ENCODE peak calls at places on chromosomes 12 and 14, in ten cellular contexts. F is neuronal stem cell; M is PC-9; S is breast epithelium; T is IMR-90; W is CD4-positive, alpha-beta memory T cell; A is tibial nerve; P is Peyer's patch; L is CD8-positive, alpha-beta T cell; X is CD8-positive, alpha-beta memory T cell. I is an unnamed sample. For H3K36me3, H3K4me1 and H3K9me3, the result is how much of the 10 kb centered on the place peaks cover.

GRCh38 chr12:98373019-98373554 is 142.3 kb upstream of the TMPO start:
- DNase-seq in F (peak), M (no peak), S (no peak), T (peak), W (no peak), A (no peak), P (no peak), L (no peak), X (no peak), I (no peak)

GRCh38 chr14:22084393-22085281 is 411.0 kb upstream of the OR4E1 start:
- DNase-seq in F (peak), M (peak), S (no peak), T (peak), W (peak), A (no peak), P (no peak), L (no peak), X (peak), I (no peak)

GRCh38 chr12:123996581-123996980 is 23.6 kb downstream of the ZNF664 start:
- DNase-seq in F (no peak), M (no peak), S (no peak), T (no peak), W (no peak), A (no peak), P (no peak), L (no peak), X (no peak), I (no peak)

GRCh38 chr12:49105504-49106120 is 5.0 kb downstream of the LMBR1L start:
- DNase-seq in F (no peak), M (peak), S (no peak), T (no peak), W (no peak), A (no peak), P (no peak), L (no peak), X (no peak), I (no peak)

GRCh38 chr12:96448287-96448686 is 41.1 kb upstream of the CFAP54 start:
- DNase-seq in F (no peak), M (no peak), S (no peak), T (peak), W (no peak), A (no peak), P (no peak), L (no peak), X (no peak), I (no peak)

GRCh38 chr14:27411021-27411420 is 813.2 kb upstream of the NOVA1 start:
- DNase-seq in F (no peak), M (no peak), S (no peak), T (no peak), W (no peak), A (no peak), P (no peak), L (no peak), X (no peak), I (no peak)

GRCh38 chr12:34295366-34296142 is 273.3 kb downstream of the ALG10 start:
- DNase-seq in F (no peak), M (no peak), S (no peak), T (no peak), W (no peak), A (no peak), P (no peak), L (no peak), X (no peak), I (peak)

GRCh38 chr12:22543246-22544037 is 900 bp downstream of the C2CD5 start:
- DNase-seq in F (peak), M (peak), S (peak), T (peak), W (peak), A (peak), P (peak), L (peak), X (peak), I (peak)

GRCh38 chr12:104456950-104457745 is 400 bp downstream of the CHST11 start:
- DNase-seq in F (peak), M (peak), S (peak), T (peak), W (peak), A (peak), P (peak), L (no peak), X (peak), I (peak)

GRCh38 chr12:106030210-106031175 is 108.3 kb downstream of the NUAK1 start:
- DNase-seq in F (no peak), M (peak), S (no peak), T (peak), W (no peak), A (no peak), P (no peak), L (no peak), X (no peak), I (no peak)

GRCh38 chr12:132578118-132578517 is 32.3 kb downstream of the LRCOL1 start:
- DNase-seq in F (no peak), M (no peak), S (no peak), T (no peak), W (no peak), A (no peak), P (no peak), L (no peak), X (no peak), I (no peak)

GRCh38 chr12:67534671-67535070 is 113.9 kb upstream of the DYRK2 start:
- DNase-seq in F (no peak), M (peak), S (no peak), T (peak), W (no peak), A (no peak), P (no peak), L (no peak), X (no peak), I (no peak)

GRCh38 chr14:70186826-70187483 is 1.8 kb downstream of the SLC8A3 start:
- DNase-seq in F (no peak), M (no peak), S (no peak), T (no peak), W (no peak), A (no peak), P (peak), L (no peak), X (no peak), I (no peak)

GRCh38 chr12:75759842-75760260 is 248.4 kb upstream of the KRR1 start:
- DNase-seq in F (no peak), M (no peak), S (no peak), T (peak), W (no peak), A (no peak), P (no peak), L (no peak), X (no peak), I (no peak)

GRCh38 chr12:25200703-25201102 is 5.7 kb downstream of the ETFRF1 start:
- DNase-seq in F (no peak), M (no peak), S (no peak), T (peak), W (no peak), A (no peak), P (no peak), L (no peak), X (no peak), I (no peak)

GRCh38 chr12:110737532-110737931 is 5.2 kb downstream of the PPP1CC start:
- DNase-seq in F (no peak), M (no peak), S (no peak), T (no peak), W (peak), A (no peak), P (no peak), L (no peak), X (peak), I (no peak)
- H3K36me3 ChIP-seq in F (half or more), M (under half), S (under half), T (under half), W (under half), A (under half), P (under half), L (under half), X (under half), I (under half)

DNA sequence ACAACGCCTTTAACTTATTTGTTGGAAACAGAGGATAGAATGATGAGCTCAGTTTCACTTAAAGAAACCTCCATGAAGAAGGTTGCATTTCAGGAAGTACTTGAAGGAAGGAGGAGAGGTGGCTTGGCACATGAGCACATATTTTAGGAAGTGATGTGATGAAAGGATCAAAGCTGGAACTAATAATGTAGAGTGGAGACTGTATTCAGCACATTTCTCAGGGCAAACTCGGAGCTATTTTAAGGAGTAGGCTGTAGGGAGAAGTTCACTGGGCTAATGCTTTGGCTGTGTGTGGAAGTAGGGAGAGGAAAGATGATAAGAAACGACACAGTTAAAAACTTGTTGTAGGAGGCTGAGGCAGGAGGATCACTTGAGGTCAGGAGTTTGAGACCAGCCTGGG is 272.8 kb downstream of the AKAP6 start:
- DNase-seq in F (no peak), M (no peak), S (no peak), T (no peak), W (no peak), A (no peak), P (no peak), L (no peak), X (no peak), I (no peak)
- H3K4me1 ChIP-seq in F (under half), M (under half), S (under half), T (under half), W (under half), A (under half), P (under half), L (under half), X (under half), I (under half)

GRCh38 chr14:106347291-106347778 is 821.0 kb downstream of the TMEM121 start:
- DNase-seq in F (no peak), M (no peak), S (no peak), T (no peak), W (no peak), A (no peak), P (no peak), L (no peak), X (no peak), I (no peak)
- H3K9me3 ChIP-seq in F (under half), M (under half), S (under half), T (under half), W (under half), A (under half), P (under half), L (under half), X (under half), I (under half)

GRCh38 chr14:61769893-61770292 is 7.7 kb downstream of the SNAPC1 start:
- DNase-seq in F (no peak), M (no peak), S (no peak), T (no peak), W (no peak), A (no peak), P (no peak), L (no peak), X (no peak), I (no peak)

GRCh38 chr14:61780125-61780524 is 17.9 kb downstream of the SNAPC1 start:
- DNase-seq in F (no peak), M (no peak), S (no peak), T (no peak), W (peak), A (no peak), P (no peak), L (no peak), X (peak), I (no peak)

DNA sequence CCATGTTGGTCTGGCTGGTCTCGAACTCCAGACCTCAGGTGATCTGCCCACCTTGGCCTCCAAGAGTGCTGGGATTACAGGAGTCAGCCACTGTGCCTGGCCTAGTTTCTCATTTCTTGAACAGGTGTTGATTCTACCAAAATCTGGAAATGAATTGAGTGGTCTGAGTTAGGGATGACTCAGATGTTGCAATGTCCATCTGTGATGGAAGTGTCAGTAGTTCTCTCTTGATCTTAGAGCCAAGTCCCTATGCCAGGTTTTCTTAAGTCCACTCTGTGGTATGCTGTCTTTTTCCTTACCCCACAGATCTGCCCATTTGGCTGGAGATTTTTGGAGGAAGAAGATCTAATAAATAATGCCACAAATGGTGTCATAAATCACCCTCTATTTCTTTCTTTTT is 12.6 kb downstream of the SNAPC1 start:
- DNase-seq in F (no peak), M (no peak), S (no peak), T (peak), W (no peak), A (no peak), P (no peak), L (no peak), X (no peak), I (no peak)
- H3K36me3 ChIP-seq in F (half or more), M (half or more), S (under half), T (under half), W (under half), A (under half), P (under half), L (under half), X (under half), I (under half)

GRCh38 chr12:113317122-113317521 is 17.8 kb downstream of the SLC8B1 start:
- DNase-seq in F (no peak), M (no peak), S (no peak), T (no peak), W (no peak), A (no peak), P (no peak), L (no peak), X (no peak), I (no peak)

GRCh38 chr12:113316155-113316554 is 18.8 kb downstream of the SLC8B1 start:
- DNase-seq in F (no peak), M (no peak), S (no peak), T (no peak), W (no peak), A (no peak), P (no peak), L (no peak), X (no peak), I (no peak)

GRCh38 chr12:113318046-113318656 is 16.8 kb downstream of the SLC8B1 start:
- DNase-seq in F (no peak), M (no peak), S (no peak), T (no peak), W (no peak), A (no peak), P (no peak), L (no peak), X (no peak), I (no peak)

GRCh38 chr12:113314121-113314529 is 20.8 kb downstream of the SLC8B1 start:
- DNase-seq in F (no peak), M (no peak), S (no peak), T (peak), W (no peak), A (no peak), P (no peak), L (no peak), X (no peak), I (no peak)

GRCh38 chr12:113315358-113315757 is 19.6 kb downstream of the SLC8B1 start:
- DNase-seq in F (no peak), M (no peak), S (no peak), T (no peak), W (no peak), A (no peak), P (no peak), L (no peak), X (no peak), I (no peak)
- H3K4me1 ChIP-seq in F (under half), M (under half), S (under half), T (under half), W (under half), A (under half), P (under half), L (under half), X (under half), I (under half)

GRCh38 chr14:95886366-95886765 is 9.7 kb downstream of the TUNAR start:
- DNase-seq in F (no peak), M (no peak), S (no peak), T (no peak), W (no peak), A (no peak), P (no peak), L (no peak), X (no peak), I (no peak)
- H3K9me3 ChIP-seq in F (under half), M (under half), S (under half), T (under half), W (under half), A (under half), P (under half), L (under half), X (under half), I (under half)

DNA sequence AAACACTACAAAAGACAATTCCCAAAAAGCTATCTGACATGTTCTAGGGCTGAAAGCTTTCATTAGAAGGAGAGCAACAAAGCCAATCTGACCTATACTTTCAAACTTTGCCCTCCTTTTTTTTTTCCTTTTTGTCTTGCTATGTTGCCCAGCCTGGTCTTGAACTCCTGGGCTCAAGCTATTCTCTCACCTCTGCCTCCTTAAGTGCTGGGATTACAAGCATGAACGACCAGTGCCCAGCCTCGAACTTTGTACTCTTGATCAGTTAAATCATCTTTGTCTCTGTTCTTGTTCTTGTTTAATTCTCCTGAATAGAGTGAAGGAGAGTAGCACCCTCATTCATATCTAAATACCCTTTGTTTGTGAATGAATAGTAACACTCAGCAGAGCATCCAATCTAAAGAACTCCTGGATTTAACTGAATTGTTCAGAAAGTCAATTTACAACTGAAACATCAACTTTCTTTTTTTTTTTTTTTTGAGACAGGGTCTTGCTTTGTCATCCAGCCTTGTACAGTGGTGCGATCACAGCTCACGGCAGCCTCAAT is 22.1 kb downstream of the ERP29 start:
- DNase-seq in F (no peak), M (no peak), S (no peak), T (no peak), W (no peak), A (no peak), P (no peak), L (no peak), X (no peak), I (no peak)
- H3K36me3 ChIP-seq in F (half or more), M (half or more), S (under half), T (under half), W (under half), A (under half), P (under half), L (under half), X (under half), I (half or more)

I was measured in spleen.